ENCODE peak calls at places on chromosomes 4 and X, in eight cellular contexts. X, U, P, V, I, Z, S and M are unnamed samples.

GRCh38 chr4:184593461-184593860 is 55.8 kb downstream of the CASP3 start:
- DNase-seq in X (no peak), U (no peak), P (no peak), V (no peak), I (no peak), Z (no peak), S (no peak), M (no peak)

GRCh38 chr4:77761595-77761994 is 57.6 kb downstream of the CNOT6L start:
- DNase-seq in X (no peak), U (no peak), P (no peak), V (no peak), I (no peak), Z (no peak), S (no peak), M (no peak)

GRCh38 chrX:48470110-48470832 is at the start of gene SLC38A5:
- DNase-seq in X (no peak), U (no peak), P (no peak), V (no peak), I (no peak), Z (no peak), S (no peak), M (no peak)

GRCh38 chr4:182955411-182955810 is 38.2 kb upstream of the DCTD start:
- DNase-seq in X (no peak), U (peak; percentile 54), P (no peak), V (no peak), I (no peak), Z (no peak), S (no peak), M (no peak)

GRCh38 chr4:113958766-113959540 is 20.5 kb downstream of the ARSJ start:
- DNase-seq in X (no peak), U (peak; percentile 47), P (no peak), V (no peak), I (peak; percentile 97), Z (peak; percentile 95), S (no peak), M (peak; percentile 18)

GRCh38 chr4:37765741-37766140 is 60.7 kb upstream of the PGM2 start:
- DNase-seq in X (no peak), U (no peak), P (no peak), V (peak; percentile 29), I (no peak), Z (no peak), S (no peak), M (no peak)

GRCh38 chrX:45697591-45697990 is 496.9 kb upstream of the DIPK2B start:
- DNase-seq in X (no peak), U (peak; percentile 43), P (no peak), V (no peak), I (peak; percentile 91), Z (no peak), S (no peak), M (no peak)

GRCh38 chr4:165369522-165369921 is 9.3 kb upstream of the CPE start:
- DNase-seq in X (no peak), U (no peak), P (peak; percentile 76), V (no peak), I (no peak), Z (no peak), S (no peak), M (no peak)

GRCh38 chr4:24274401-24275035 is 309.8 kb downstream of the DHX15 start:
- DNase-seq in X (no peak), U (no peak), P (no peak), V (no peak), I (no peak), Z (peak; percentile 7), S (no peak), M (no peak)

GRCh38 chrX:133415276-133416105 is at the start of gene GPC4:
- DNase-seq in X (no peak), U (peak; percentile 74), P (no peak), V (peak; percentile 36), I (no peak), Z (no peak), S (peak; percentile 78), M (no peak)

GRCh38 chrX:40090050-40090804 is 7.5 kb downstream of the BCOR start:
- DNase-seq in X (no peak), U (peak; percentile 24), P (peak; percentile 35), V (no peak), I (peak; percentile 23), Z (no peak), S (peak; percentile 73), M (no peak)

GRCh38 chr4:168527560-168527959 is 30.7 kb downstream of the PALLD start:
- DNase-seq in X (no peak), U (no peak), P (no peak), V (no peak), I (peak; percentile 28), Z (no peak), S (no peak), M (no peak)

GRCh38 chr4:6767725-6768538 is 14.6 kb upstream of the KIAA0232 start:
- DNase-seq in X (no peak), U (no peak), P (no peak), V (no peak), I (no peak), Z (no peak), S (no peak), M (no peak)

GRCh38 chrX:103361798-103362197 is 5.5 kb downstream of the TCEAL9 start:
- DNase-seq in X (no peak), U (no peak), P (no peak), V (no peak), I (no peak), Z (no peak), S (no peak), M (no peak)

GRCh38 chrX:110722135-110722534 is 73.5 kb downstream of the CHRDL1 start:
- DNase-seq in X (no peak), U (no peak), P (no peak), V (no peak), I (no peak), Z (no peak), S (no peak), M (no peak)